ENCODE peak calls at places on chromosomes 12 and 14, in five cellular contexts. E is tibial nerve, A is adrenal gland, P is ovary, D is heart left ventricle. R is an unnamed sample. For H3K36me3, the result is how much of the 10 kb centered on the place peaks cover.

GRCh38 chr12:58916891-58917570 is 3.3 kb downstream of the LRIG3 start:
- DNase-seq in E (no peak), P (no peak), D (no peak), A (no peak), R (peak)

GRCh38 chr14:68910540-68910939 is 68.6 kb downstream of the ACTN1 start:
- DNase-seq in P (no peak), D (no peak), A (no peak), E (no peak), R (no peak)

GRCh38 chr12:6768385-6769002 is 2.3 kb downstream of the PTMS start:
- DNase-seq in A (no peak), E (no peak), P (no peak), D (no peak), R (peak)

GRCh38 chr12:20646239-20646827 is 48.8 kb upstream of the SLCO1C1 start:
- DNase-seq in A (no peak), D (no peak), P (no peak), E (peak), R (peak)

GRCh38 chr14:26290007-26290530 is 307.8 kb downstream of the NOVA1 start:
- DNase-seq in E (no peak), P (no peak), D (no peak), A (no peak), R (no peak)

GRCh38 chr14:32709072-32709471 is 229.6 kb upstream of the NPAS3 start:
- DNase-seq in A (no peak), P (no peak), D (peak), E (peak), R (peak)

GRCh38 chr12:114011711-114012110 is 45.6 kb upstream of the RBM19 start:
- DNase-seq in A (no peak), E (no peak), P (no peak), D (no peak), R (no peak)

GRCh38 chr12:68844318-68844745 is 36.4 kb downstream of the MDM2 start:
- DNase-seq in A (no peak), D (no peak), P (no peak), E (no peak), R (no peak)

GRCh38 chr14:50335989-50336391 is 23.9 kb downstream of the DMAC2L start:
- DNase-seq in E (no peak), P (peak), A (peak), D (peak), R (peak)

GRCh38 chr12:6541371-6542165 is 7.3 kb downstream of the GAPDH start:
- DNase-seq in E (no peak), A (peak), P (peak), D (no peak), R (no peak)

GRCh38 chr12:9363145-9363544 is 154.9 kb upstream of the PZP start:
- DNase-seq in E (no peak), D (no peak), P (no peak), A (no peak), R (no peak)

GRCh38 chr14:75246546-75247285 is 31.9 kb upstream of the FOS start:
- DNase-seq in D (no peak), A (no peak), E (no peak), P (no peak), R (no peak)

GRCh38 chr12:57148469-57149308 is 1.3 kb upstream of the LRP1-AS start:
- DNase-seq in E (peak), A (peak), P (peak), D (peak), R (no peak)

GRCh38 chr14:37263656-37264236 is 66.0 kb downstream of the MIPOL1 start:
- DNase-seq in D (no peak), P (no peak), E (no peak), A (no peak), R (no peak)

GRCh38 chr12:55814257-55814656 is 3.3 kb downstream of the SARNP start:
- DNase-seq in D (no peak), A (no peak), E (no peak), P (no peak), R (no peak)

GRCh38 chr12:55816876-55817351 is 610 bp downstream of the SARNP start:
- DNase-seq in D (no peak), E (no peak), P (no peak), A (no peak), R (peak)

GRCh38 chr12:55817352-55818139 is at the start of the genes ORMDL2 and SARNP:
- DNase-seq in P (peak), A (peak), D (peak), E (peak), R (peak)

GRCh38 chr12:55818140-55818728 is 393 bp downstream of the ORMDL2 start:
- DNase-seq in D (no peak), A (no peak), E (no peak), P (no peak), R (no peak)

DNA sequence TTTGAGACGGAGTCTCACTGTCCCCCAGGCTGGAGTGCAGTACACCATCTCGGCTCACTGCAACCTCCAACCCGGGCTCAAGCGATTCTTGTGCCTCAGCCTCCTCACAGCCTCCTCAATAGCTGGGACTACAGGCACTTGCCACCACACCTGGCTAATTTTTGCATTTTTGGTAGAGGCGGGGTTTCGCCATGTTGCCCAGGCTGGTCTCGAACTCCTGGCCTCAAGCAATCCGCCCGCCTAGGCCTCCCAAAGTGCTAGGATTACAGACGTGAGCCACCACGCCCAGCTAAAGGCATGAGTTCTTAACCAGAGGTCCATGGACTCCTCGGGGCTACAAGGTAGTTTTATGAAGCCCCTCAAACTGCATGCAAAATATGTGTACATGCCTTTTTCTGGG is 2.1 kb downstream of the SARNP start:
- DNase-seq in D (no peak), P (no peak), E (no peak), A (no peak), R (no peak)
- H3K36me3 ChIP-seq in D (under half), P (under half), E (under half), A (under half), R (under half)

GRCh38 chr12:40104461-40105264 is 1.2 kb downstream of the SLC2A13 start:
- DNase-seq in P (no peak), D (no peak), A (peak), E (no peak), R (no peak)

GRCh38 chr12:40105265-40105514 is 691 bp downstream of the SLC2A13 start:
- DNase-seq in E (peak), P (peak), A (peak), D (peak), R (no peak)

GRCh38 chr12:40106655-40107054 is 774 bp upstream of the SLC2A13 start:
- DNase-seq in D (no peak), A (no peak), P (no peak), E (no peak), R (no peak)

GRCh38 chr12:40106202-40106533 is 287 bp upstream of the SLC2A13 start:
- DNase-seq in D (no peak), A (no peak), P (no peak), E (no peak), R (no peak)

DNA sequence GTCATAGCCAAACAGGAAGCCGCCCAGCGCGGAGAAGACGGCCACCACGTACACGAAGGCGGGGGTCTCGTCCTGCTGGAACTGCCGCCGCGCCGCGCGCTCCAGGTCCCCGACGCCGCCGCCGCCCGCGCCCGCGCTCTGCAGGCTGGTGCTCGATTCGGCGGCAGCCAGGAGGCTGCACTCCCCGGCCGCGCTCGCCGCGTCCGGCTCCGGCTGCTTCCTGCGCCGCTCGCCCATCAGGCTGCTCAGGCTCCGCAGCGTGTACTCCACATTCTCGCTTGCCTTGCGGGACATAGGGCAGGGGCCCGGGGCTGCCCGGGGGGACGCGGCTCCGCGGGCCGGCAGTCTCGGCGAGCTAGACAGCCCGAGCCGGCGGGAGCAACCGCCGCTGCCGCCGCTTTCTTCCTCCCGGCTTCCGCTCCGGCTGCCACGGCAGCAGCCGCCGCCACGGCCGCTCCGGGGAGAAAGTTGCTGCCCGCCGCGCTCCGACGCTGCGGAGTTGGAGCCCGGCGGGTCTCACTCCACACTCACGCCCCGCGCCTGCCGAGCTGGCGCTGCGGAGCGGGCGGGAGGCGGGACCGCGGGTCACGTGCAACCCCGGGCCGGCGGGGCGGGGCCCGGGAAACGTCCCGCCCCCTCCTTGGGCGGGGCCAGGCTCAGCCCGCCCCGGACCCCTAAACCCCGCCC is at the start of gene SLC2A13:
- DNase-seq in A (peak), P (peak), E (peak), D (peak), R (peak)
- TF ChIP-seq POLR2A in A (peak), P (peak), E (peak), D (peak), R (no peak)

GRCh38 chr12:2765608-2766007 is 29.2 kb upstream of the FKBP4 start:
- DNase-seq in A (no peak), E (no peak), P (no peak), D (no peak), R (no peak)
- H3K36me3 ChIP-seq in A (under half), E (under half), P (under half), D (under half), R (under half)

DNA sequence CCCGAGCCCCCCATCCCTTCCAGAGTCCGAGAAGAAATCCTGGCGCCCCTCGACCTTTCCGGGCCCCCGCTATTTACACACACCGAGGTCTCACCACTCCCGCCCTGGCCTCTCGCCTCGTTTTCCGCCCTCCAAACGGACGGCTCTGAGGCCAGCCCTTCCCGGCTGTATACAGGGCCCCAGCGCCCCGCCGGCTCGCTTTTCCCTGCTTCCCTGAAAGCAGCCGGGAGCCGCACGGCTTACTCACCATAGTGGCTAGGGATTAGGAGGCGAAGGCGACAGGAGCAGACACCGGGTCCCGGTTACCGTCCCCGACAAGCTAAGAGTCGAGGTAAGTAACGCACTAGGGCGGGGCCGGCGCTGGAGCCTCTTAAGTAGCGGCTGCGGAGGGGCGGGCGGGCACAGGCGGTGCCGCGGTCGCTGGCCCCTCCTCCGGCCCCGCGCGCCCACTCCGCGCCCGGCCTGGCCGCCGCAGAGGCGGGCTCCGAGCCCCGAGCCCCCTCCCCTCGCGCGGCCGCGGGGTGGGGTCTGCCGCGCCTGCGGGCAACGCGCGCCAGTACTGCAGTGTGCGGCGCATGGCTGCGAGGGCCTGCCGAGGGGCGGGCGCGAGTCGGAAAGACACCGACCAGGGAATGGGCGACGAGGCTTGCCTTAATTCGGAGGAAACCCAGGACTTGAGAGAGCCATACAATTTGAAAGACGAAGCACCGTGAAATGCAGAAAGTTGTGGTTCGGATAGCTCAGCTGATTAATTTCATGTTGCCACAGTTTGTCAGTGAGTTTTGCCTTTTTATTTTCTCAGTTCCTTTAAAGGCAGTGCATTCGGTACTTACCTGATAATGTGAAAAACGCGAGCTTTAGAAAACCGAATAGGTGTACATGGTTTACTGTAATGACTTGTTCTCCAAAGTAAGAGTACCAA is at the start of gene TUBA1B:
- DNase-seq in E (peak), A (peak), P (peak), D (peak), R (peak)
- TF ChIP-seq POLR2A in E (peak), A (peak), P (peak), D (peak), R (peak)

GRCh38 chr12:132718644-132719043 is 8.0 kb downstream of the PGAM5 start:
- DNase-seq in E (no peak), A (no peak), D (no peak), P (no peak), R (no peak)

GRCh38 chr12:132717531-132718387 is 7.1 kb downstream of the PGAM5 start:
- DNase-seq in E (no peak), D (no peak), A (no peak), P (no peak), R (no peak)

GRCh38 chr12:132720606-132721005 is 10.0 kb downstream of the PGAM5 start:
- DNase-seq in A (no peak), D (no peak), E (no peak), P (no peak), R (no peak)

GRCh38 chr12:132719141-132719953 is 8.7 kb downstream of the PGAM5 start:
- DNase-seq in D (no peak), P (no peak), A (no peak), E (no peak), R (no peak)

DNA sequence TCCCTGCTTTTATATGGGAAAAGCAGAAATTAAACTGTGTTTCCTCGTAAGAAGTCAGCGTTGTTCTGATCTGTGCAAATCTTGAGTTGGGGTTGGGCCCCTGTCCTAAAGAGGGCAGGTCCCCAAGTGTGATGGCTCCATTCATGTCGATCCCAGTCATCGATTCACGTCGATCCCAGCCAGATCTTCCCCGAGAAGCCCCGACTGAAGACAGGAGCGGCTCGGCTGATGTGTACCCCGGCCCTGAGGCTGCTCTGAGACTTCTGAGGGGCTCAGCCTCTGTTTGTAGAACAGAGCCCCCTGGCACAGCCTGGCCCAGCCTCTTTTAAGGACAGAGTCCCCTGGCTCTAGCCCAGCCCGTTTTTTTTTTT is 9.3 kb downstream of the PGAM5 start:
- DNase-seq in A (no peak), D (no peak), P (no peak), E (no peak), R (no peak)
- H3K36me3 ChIP-seq in A (half or more), D (half or more), P (under half), E (under half), R (under half)

GRCh38 chr12:14772946-14773345 is 30.3 kb downstream of the WBP11 start:
- DNase-seq in A (no peak), D (no peak), P (no peak), E (no peak), R (no peak)

GRCh38 chr12:14774944-14775651 is 28.2 kb downstream of the WBP11 start:
- DNase-seq in D (peak), E (peak), P (peak), A (peak), R (peak)

GRCh38 chr12:14773685-14774073 is 29.6 kb downstream of the WBP11 start:
- DNase-seq in D (no peak), A (no peak), E (no peak), P (peak), R (no peak)

GRCh38 chr12:14775652-14776020 is 27.6 kb downstream of the WBP11 start:
- DNase-seq in A (no peak), D (no peak), E (peak), P (no peak), R (no peak)

DNA sequence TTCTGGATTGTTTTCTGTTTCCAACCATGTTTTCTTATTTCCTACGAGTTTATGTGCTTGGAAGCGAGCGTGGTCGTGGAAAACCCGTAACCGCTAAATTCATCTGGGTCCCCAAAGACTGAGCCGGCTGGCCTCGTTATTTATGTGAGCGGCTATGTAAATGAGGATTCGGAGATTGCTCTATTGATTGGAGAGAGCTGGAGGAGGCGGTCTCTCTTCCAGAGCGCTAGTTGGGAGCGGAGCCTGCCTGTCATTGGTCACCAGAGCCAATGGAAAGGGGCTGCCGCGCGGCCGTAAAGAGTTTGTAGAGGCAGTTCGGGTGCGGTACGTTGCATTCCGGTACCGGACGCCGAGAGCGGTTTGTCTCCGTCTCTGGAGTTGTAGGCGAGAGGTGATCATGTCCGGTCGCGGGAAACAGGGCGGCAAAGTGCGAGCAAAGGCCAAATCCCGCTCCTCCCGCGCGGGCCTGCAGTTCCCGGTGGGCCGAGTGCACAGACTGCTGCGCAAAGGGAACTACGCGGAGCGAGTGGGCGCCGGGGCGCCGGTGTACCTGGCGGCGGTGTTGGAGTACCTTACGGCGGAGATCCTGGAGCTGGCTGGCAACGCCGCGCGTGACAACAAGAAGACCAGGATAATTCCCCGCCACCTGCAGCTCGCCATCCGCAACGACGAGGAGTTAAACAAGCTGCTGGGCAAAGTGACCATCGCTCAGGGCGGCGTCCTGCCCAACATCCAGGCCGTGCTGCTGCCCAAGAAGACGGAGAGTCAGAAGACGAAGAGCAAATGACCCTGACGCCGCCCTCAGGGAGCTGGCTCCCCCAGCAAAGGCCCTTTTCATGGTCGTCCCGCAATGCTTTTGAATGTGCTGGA is 29.0 kb downstream of the WBP11 start:
- DNase-seq in E (peak), P (peak), D (peak), A (peak), R (peak)
- TF ChIP-seq POLR2A in E (peak), P (peak), D (peak), A (peak), R (peak)

GRCh38 chr12:101299346-101299745 is 19.4 kb downstream of the UTP20 start:
- DNase-seq in D (no peak), P (no peak), A (no peak), E (no peak), R (no peak)

GRCh38 chr12:101298426-101298825 is 18.5 kb downstream of the UTP20 start:
- DNase-seq in D (no peak), E (no peak), A (no peak), P (no peak), R (no peak)

GRCh38 chr12:101299931-101300330 is 20.0 kb downstream of the UTP20 start:
- DNase-seq in P (no peak), A (no peak), E (no peak), D (no peak), R (no peak)

DNA sequence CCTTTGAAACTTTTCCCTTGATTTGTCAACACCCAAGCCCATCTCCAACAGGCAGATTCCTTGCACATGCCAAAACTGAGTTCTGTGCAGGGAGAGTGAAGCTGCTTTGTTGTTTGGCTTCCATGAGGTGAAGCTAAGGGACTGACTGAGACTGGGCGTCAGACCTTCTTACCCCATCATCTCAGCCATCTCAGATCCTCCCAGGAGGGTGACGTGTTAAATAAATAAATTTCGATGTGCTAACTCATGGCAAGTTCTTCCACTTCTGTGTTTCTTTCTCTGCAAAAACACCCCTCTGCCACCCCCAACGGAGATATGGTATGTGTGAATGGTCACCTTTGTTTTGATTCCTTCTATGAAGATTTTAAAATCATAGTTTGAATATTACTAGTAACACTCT is 17.8 kb downstream of the UTP20 start:
- DNase-seq in E (no peak), P (no peak), A (no peak), D (no peak), R (no peak)
- H3K36me3 ChIP-seq in E (under half), P (under half), A (under half), D (half or more), R (under half)

R was measured in endothelial cell of umbilical vein.